ENCODE peak calls at places on chromosomes 12 and 14, in four cellular contexts. M is HL-60, P is K562, T is GM12878. G is an unnamed sample.

GRCh38 chr12:96360550-96360949 is 39.7 kb downstream of the CDK17 start:
- DNase-seq in M (no peak), P (no peak), T (no peak), G (no peak)

GRCh38 chr12:108623577-108623976 is 10.1 kb downstream of the SELPLG start:
- DNase-seq in M (no peak), P (no peak), T (no peak), G (no peak)

GRCh38 chr12:57568838-57569237 is 19.0 kb downstream of the KIF5A start:
- DNase-seq in M (no peak), P (no peak), T (no peak), G (no peak)

GRCh38 chr12:126700115-126700514 is 1566.9 kb upstream of the TMEM132C start:
- DNase-seq in M (no peak), P (no peak), T (no peak), G (no peak)

GRCh38 chr14:94309721-94310120 is 13.4 kb downstream of the SERPINA6 start:
- DNase-seq in M (no peak), P (no peak), T (no peak), G (no peak)

GRCh38 chr14:76086636-76087035 is 65.1 kb upstream of the GPATCH2L start:
- DNase-seq in M (no peak), P (no peak), T (no peak), G (no peak)

GRCh38 chr14:24325131-24325530 is 9.7 kb downstream of the ADCY4 start:
- DNase-seq in M (no peak), P (no peak), T (no peak), G (no peak)

GRCh38 chr12:68007023-68007422 is 17.8 kb downstream of the IFNG-AS1 start:
- DNase-seq in M (no peak), P (no peak), T (no peak), G (no peak)

GRCh38 chr12:59486827-59487226 is 109.0 kb upstream of the SLC16A7 start:
- DNase-seq in M (no peak), P (no peak), T (no peak), G (no peak)

GRCh38 chr14:91113829-91114078 is at the start of gene DGLUCY:
- DNase-seq in M (peak; percentile 78), P (peak; percentile 68), T (no peak), G (peak; percentile 63)

GRCh38 chr12:21248679-21249078 is 86.0 kb downstream of the SLCO1A2 start:
- DNase-seq in M (no peak), P (no peak), T (no peak), G (no peak)

GRCh38 chr12:64797156-64797555 is 27.3 kb upstream of the TBC1D30 start:
- DNase-seq in M (no peak), P (no peak), T (no peak), G (no peak)

GRCh38 chr14:93748208-93749080 is 39.8 kb downstream of the PRIMA1 start:
- DNase-seq in M (no peak), P (no peak), T (no peak), G (no peak)

GRCh38 chr14:24430682-24431568 is 1.2 kb downstream of the KHNYN start:
- DNase-seq in M (peak; percentile 25), P (peak; percentile 29), T (no peak), G (peak; percentile 55)

GRCh38 chr14:72739446-72740405 is 154.2 kb downstream of the DPF3 start:
- DNase-seq in M (no peak), P (no peak), T (no peak), G (no peak)

GRCh38 chr12:78870539-78870938 is 6.0 kb downstream of the SYT1 start:
- DNase-seq in M (no peak), P (no peak), T (no peak), G (no peak)

GRCh38 chr14:52071675-52072074 is 2.8 kb upstream of the NID2 start:
- DNase-seq in M (no peak), P (no peak), T (no peak), G (no peak)

GRCh38 chr12:40168001-40168400 is 56.8 kb upstream of the LRRK2 start:
- DNase-seq in M (no peak), P (no peak), T (no peak), G (no peak)

GRCh38 chr12:62919827-62920226 is 15.1 kb downstream of the PPM1H start:
- DNase-seq in M (no peak), P (no peak), T (no peak), G (no peak)

GRCh38 chr12:34377243-34378035 is 355.1 kb downstream of the ALG10 start:
- DNase-seq in M (no peak), P (no peak), T (no peak), G (no peak)

DNA sequence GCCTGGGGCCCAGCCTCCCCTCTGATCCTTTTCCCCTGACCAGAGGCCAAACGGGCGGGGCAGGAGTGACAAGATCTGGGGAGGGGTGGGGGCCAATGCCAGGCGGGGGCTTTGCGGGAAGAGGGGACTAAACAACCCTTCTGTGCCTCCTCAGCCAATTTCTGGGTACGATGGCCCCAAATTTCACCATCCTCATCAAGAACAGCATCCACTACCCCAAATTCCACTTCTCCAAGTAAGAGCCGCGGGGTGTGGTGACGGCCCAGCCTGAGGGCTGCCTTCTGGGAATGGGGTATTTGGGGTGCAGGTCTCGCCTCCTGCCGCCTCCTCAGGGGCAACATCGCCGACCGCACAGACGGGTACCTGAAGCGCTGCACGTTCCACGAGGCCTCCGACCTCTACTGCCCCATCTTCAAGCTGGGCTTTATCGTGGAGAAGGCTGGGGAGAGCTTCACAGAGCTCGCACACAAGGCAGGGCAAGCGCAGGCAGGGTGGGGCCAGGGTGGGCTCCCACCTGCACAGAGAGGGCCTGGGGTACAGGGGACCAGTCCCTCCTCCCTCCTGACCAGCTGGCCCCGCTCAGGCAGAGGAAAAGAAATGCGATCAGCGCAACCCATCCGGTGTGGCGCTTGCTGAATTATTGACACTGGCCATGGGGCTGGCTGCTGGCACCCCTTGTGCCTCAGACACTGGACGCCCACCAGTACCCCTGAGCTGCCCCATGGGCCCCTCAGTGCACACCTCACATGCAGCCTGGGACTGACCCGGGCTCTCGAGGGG is 1.7 kb downstream of the P2RX2 start:
- DNase-seq in M (no peak), P (no peak), T (no peak), G (no peak)
- TF ChIP-seq POLR2AphosphoS5 in M (no peak), P (no peak), T (no peak), G (no peak)

DNA sequence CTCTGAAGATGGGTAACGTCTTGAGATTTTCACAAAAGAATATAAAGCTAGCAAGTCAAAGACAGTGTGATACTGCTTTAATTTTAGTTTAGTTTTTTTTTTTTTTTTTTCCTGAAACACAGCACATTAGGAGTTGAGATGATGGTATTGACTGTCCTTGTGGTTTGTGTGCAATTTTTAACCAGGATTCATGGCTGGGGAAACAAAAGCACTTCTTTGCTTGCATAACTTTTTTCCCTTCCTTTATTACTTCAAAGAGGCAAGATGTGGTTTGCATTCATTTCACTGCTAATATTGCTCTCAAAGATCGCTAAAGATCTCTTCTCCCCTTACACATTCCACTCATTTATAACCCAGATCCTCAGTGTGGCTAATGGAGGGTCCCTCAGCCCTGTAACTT is 157.1 kb upstream of the PZP start:
- DNase-seq in M (peak; percentile 62), P (no peak), T (no peak), G (no peak)
- TF ChIP-seq SPI1 in M (no peak), P (no peak), T (no peak), G (no peak)

GRCh38 chr14:23120405-23121251 is 1.6 kb upstream of the CEBPE start:
- DNase-seq in M (peak; percentile 93), P (peak; percentile 87), T (peak; percentile 60), G (peak; percentile 78)
- TF ChIP-seq POLR2AphosphoS5 in M (no peak), P (peak; percentile 92), T (no peak), G (no peak)

GRCh38 chr14:60482743-60483142 is 3.1 kb downstream of the C14orf39 start:
- DNase-seq in M (no peak), P (no peak), T (no peak), G (no peak)

GRCh38 chr14:60488175-60488574 is 2.3 kb upstream of the C14orf39 start:
- DNase-seq in M (no peak), P (no peak), T (no peak), G (no peak)

GRCh38 chr14:60485057-60485599 is 735 bp downstream of the C14orf39 start:
- DNase-seq in M (no peak), P (peak; percentile 15), T (no peak), G (no peak)

GRCh38 chr14:60487211-60487610 is 1.3 kb upstream of the C14orf39 start:
- DNase-seq in M (no peak), P (no peak), T (no peak), G (no peak)

GRCh38 chr14:60485600-60486251 is at the start of gene C14orf39:
- DNase-seq in M (no peak), P (peak; percentile 79), T (no peak), G (no peak)
- TF ChIP-seq SPI1 in M (no peak), P (no peak), T (no peak), G (no peak)

GRCh38 chr14:89340782-89341181 is 76.3 kb downstream of the FOXN3 start:
- DNase-seq in M (no peak), P (no peak), T (no peak), G (no peak)
- TF ChIP-seq POLR2AphosphoS5 in M (no peak), P (no peak), T (no peak), G (no peak)